ENCODE peak calls at places on chromosomes 16 and 17, in six cellular contexts. One of them, this sample, is unnamed.

GRCh38 chr16:1500465-1501150 is 7.4 kb downstream of the TELO2 start:
- DNase-seq in A549: no peak
- DNase-seq in K562: no peak
- DNase-seq in NB4: no peak
- DNase-seq in endothelial cell of umbilical vein: no peak
- DNase-seq in GM12878: no peak
- DNase-seq in this sample: no peak

GRCh38 chr16:1093284-1094123 is 2.5 kb downstream of the C1QTNF8 start:
- DNase-seq in A549: peak; percentile 78
- DNase-seq in K562: peak; percentile 42
- DNase-seq in NB4: no peak
- DNase-seq in endothelial cell of umbilical vein: no peak
- DNase-seq in GM12878: no peak
- DNase-seq in this sample: peak; percentile 43

GRCh38 chr16:13727943-13728342 is 192.0 kb upstream of the ERCC4 start:
- DNase-seq in A549: no peak
- DNase-seq in K562: no peak
- DNase-seq in NB4: no peak
- DNase-seq in endothelial cell of umbilical vein: no peak
- DNase-seq in GM12878: no peak
- DNase-seq in this sample: no peak

GRCh38 chr17:79874329-79874981 is 35.2 kb upstream of the CBX4 start:
- DNase-seq in A549: peak; percentile 72
- DNase-seq in K562: peak; percentile 64
- DNase-seq in NB4: peak; percentile 53
- DNase-seq in endothelial cell of umbilical vein: peak; percentile 46
- DNase-seq in GM12878: no peak
- DNase-seq in this sample: peak; percentile 48

GRCh38 chr17:75785770-75786538 is 1.3 kb downstream of the UNK start:
- DNase-seq in A549: no peak
- DNase-seq in K562: no peak
- DNase-seq in NB4: peak; percentile 69
- DNase-seq in endothelial cell of umbilical vein: peak; percentile 32
- DNase-seq in GM12878: no peak
- DNase-seq in this sample: no peak

GRCh38 chr16:49489686-49490320 is 116.2 kb downstream of the C16orf78 start:
- DNase-seq in A549: no peak
- DNase-seq in K562: no peak
- DNase-seq in NB4: no peak
- DNase-seq in endothelial cell of umbilical vein: no peak
- DNase-seq in GM12878: no peak
- DNase-seq in this sample: no peak

GRCh38 chr17:6452471-6453266 is 8.4 kb downstream of the PIMREG start:
- DNase-seq in A549: no peak
- DNase-seq in K562: no peak
- DNase-seq in NB4: no peak
- DNase-seq in endothelial cell of umbilical vein: no peak
- DNase-seq in GM12878: no peak
- DNase-seq in this sample: no peak

GRCh38 chr17:28501421-28502284 is 4.5 kb upstream of the FOXN1 start:
- DNase-seq in A549: no peak
- DNase-seq in K562: no peak
- DNase-seq in NB4: no peak
- DNase-seq in endothelial cell of umbilical vein: no peak
- DNase-seq in GM12878: no peak
- DNase-seq in this sample: no peak

GRCh38 chr17:50310455-50311111 is 35.3 kb upstream of the XYLT2 start:
- DNase-seq in A549: no peak
- DNase-seq in K562: no peak
- DNase-seq in NB4: no peak
- DNase-seq in endothelial cell of umbilical vein: no peak
- DNase-seq in GM12878: no peak
- DNase-seq in this sample: peak; percentile 83

GRCh38 chr16:2478273-2478672 is 3.3 kb downstream of the TBC1D24 start:
- DNase-seq in A549: no peak
- DNase-seq in K562: no peak
- DNase-seq in NB4: no peak
- DNase-seq in endothelial cell of umbilical vein: no peak
- DNase-seq in GM12878: no peak
- DNase-seq in this sample: no peak

GRCh38 chr17:9647014-9647413 is 1.7 kb downstream of the USP43 start:
- DNase-seq in A549: no peak
- DNase-seq in K562: no peak
- DNase-seq in NB4: no peak
- DNase-seq in endothelial cell of umbilical vein: no peak
- DNase-seq in GM12878: no peak
- DNase-seq in this sample: no peak

GRCh38 chr16:54459509-54460235 is 173.1 kb upstream of the IRX3 start:
- DNase-seq in A549: no peak
- DNase-seq in K562: no peak
- DNase-seq in NB4: no peak
- DNase-seq in endothelial cell of umbilical vein: no peak
- DNase-seq in GM12878: no peak
- DNase-seq in this sample: no peak

GRCh38 chr17:57993471-57994365 is 5.7 kb upstream of the VEZF1 start:
- DNase-seq in A549: no peak
- DNase-seq in K562: no peak
- DNase-seq in NB4: peak; percentile 68
- DNase-seq in endothelial cell of umbilical vein: peak; percentile 82
- DNase-seq in GM12878: no peak
- DNase-seq in this sample: peak; percentile 77

GRCh38 chr16:69513180-69513966 is 52.4 kb upstream of the NFAT5 start:
- DNase-seq in A549: no peak
- DNase-seq in K562: no peak
- DNase-seq in NB4: no peak
- DNase-seq in endothelial cell of umbilical vein: no peak
- DNase-seq in GM12878: no peak
- DNase-seq in this sample: no peak

GRCh38 chr17:15123593-15124590 is 141.2 kb downstream of the PMP22 start:
- DNase-seq in A549: no peak
- DNase-seq in K562: no peak
- DNase-seq in NB4: no peak
- DNase-seq in endothelial cell of umbilical vein: no peak
- DNase-seq in GM12878: no peak
- DNase-seq in this sample: no peak

GRCh38 chr16:35792516-35793285 is 2333.3 kb downstream of the TP53TG3F start:
- DNase-seq in A549: no peak
- DNase-seq in K562: no peak
- DNase-seq in NB4: no peak
- DNase-seq in endothelial cell of umbilical vein: no peak
- DNase-seq in GM12878: no peak
- DNase-seq in this sample: no peak

GRCh38 chr16:47143677-47144558 is at the start of gene NETO2:
- DNase-seq in A549: peak; percentile 69
- DNase-seq in K562: peak; percentile 83
- DNase-seq in NB4: peak; percentile 79
- DNase-seq in endothelial cell of umbilical vein: peak; percentile 61
- DNase-seq in GM12878: no peak
- DNase-seq in this sample: peak; percentile 52

GRCh38 chr17:2151634-2152033 is 96.7 kb downstream of the HIC1 start:
- DNase-seq in A549: no peak
- DNase-seq in K562: no peak
- DNase-seq in NB4: no peak
- DNase-seq in endothelial cell of umbilical vein: no peak
- DNase-seq in GM12878: no peak
- DNase-seq in this sample: no peak

GRCh38 chr16:10964039-10964890 is 19.9 kb downstream of the CLEC16A start:
- DNase-seq in A549: peak; percentile 70
- DNase-seq in K562: peak; percentile 78
- DNase-seq in NB4: peak; percentile 83
- DNase-seq in endothelial cell of umbilical vein: peak; percentile 71
- DNase-seq in GM12878: no peak
- DNase-seq in this sample: peak; percentile 74

GRCh38 chr16:62208934-62209333 is 172.7 kb upstream of the CDH8 start:
- DNase-seq in A549: no peak
- DNase-seq in K562: no peak
- DNase-seq in NB4: no peak
- DNase-seq in endothelial cell of umbilical vein: no peak
- DNase-seq in GM12878: no peak
- DNase-seq in this sample: no peak

GRCh38 chr17:67492824-67493490 is 115.9 kb downstream of the PITPNC1 start:
- DNase-seq in A549: no peak
- DNase-seq in K562: no peak
- DNase-seq in NB4: no peak
- DNase-seq in endothelial cell of umbilical vein: no peak
- DNase-seq in GM12878: no peak
- DNase-seq in this sample: no peak

GRCh38 chr16:87555647-87556046 is 46.7 kb upstream of the JPH3 start:
- DNase-seq in A549: no peak
- DNase-seq in K562: no peak
- DNase-seq in NB4: no peak
- DNase-seq in endothelial cell of umbilical vein: no peak
- DNase-seq in GM12878: no peak
- DNase-seq in this sample: no peak

GRCh38 chr17:50423553-50424159 is 2.4 kb upstream of the ACSF2 start:
- DNase-seq in A549: peak; percentile 50
- DNase-seq in K562: peak; percentile 68
- DNase-seq in NB4: peak; percentile 56
- DNase-seq in endothelial cell of umbilical vein: peak; percentile 83
- DNase-seq in GM12878: no peak
- DNase-seq in this sample: peak; percentile 92

GRCh38 chr16:12786077-12786476 is 17.6 kb downstream of the CPPED1 start:
- DNase-seq in A549: no peak
- DNase-seq in K562: no peak
- DNase-seq in NB4: no peak
- DNase-seq in endothelial cell of umbilical vein: no peak
- DNase-seq in GM12878: no peak
- DNase-seq in this sample: no peak

GRCh38 chr16:74660383-74660782 is 6.3 kb downstream of the RFWD3 start:
- DNase-seq in A549: no peak
- DNase-seq in K562: no peak
- DNase-seq in NB4: no peak
- DNase-seq in endothelial cell of umbilical vein: no peak
- DNase-seq in GM12878: no peak
- DNase-seq in this sample: no peak

GRCh38 chr17:80225230-80225629 is 5.0 kb downstream of the SLC26A11 start:
- DNase-seq in A549: no peak
- DNase-seq in K562: no peak
- DNase-seq in NB4: no peak
- DNase-seq in endothelial cell of umbilical vein: no peak
- DNase-seq in GM12878: no peak
- DNase-seq in this sample: no peak

GRCh38 chr16:4495766-4496165 is 19.6 kb downstream of the HMOX2 start:
- DNase-seq in A549: no peak
- DNase-seq in K562: no peak
- DNase-seq in NB4: no peak
- DNase-seq in endothelial cell of umbilical vein: no peak
- DNase-seq in GM12878: no peak
- DNase-seq in this sample: no peak

GRCh38 chr17:48612854-48613691 is 2.0 kb downstream of the HOXB8 start:
- DNase-seq in A549: peak; percentile 79
- DNase-seq in K562: no peak
- DNase-seq in NB4: peak; percentile 56
- DNase-seq in endothelial cell of umbilical vein: peak; percentile 67
- DNase-seq in GM12878: no peak
- DNase-seq in this sample: peak; percentile 15
- TF ChIP-seq MYC in A549: no peak
- TF ChIP-seq MYC in K562: no peak
- TF ChIP-seq MYC in NB4: no peak
- TF ChIP-seq MYC in endothelial cell of umbilical vein: no peak
- TF ChIP-seq MYC in GM12878: no peak
- TF ChIP-seq MYC in this sample: no peak

GRCh38 chr17:78591263-78591671 is 14.1 kb upstream of the DNAH17 start:
- DNase-seq in A549: no peak
- DNase-seq in K562: no peak
- DNase-seq in NB4: no peak
- DNase-seq in endothelial cell of umbilical vein: no peak
- DNase-seq in GM12878: no peak
- DNase-seq in this sample: no peak

GRCh38 chr17:78589885-78590284 is 12.7 kb upstream of the DNAH17 start:
- DNase-seq in A549: peak; percentile 41
- DNase-seq in K562: no peak
- DNase-seq in NB4: no peak
- DNase-seq in endothelial cell of umbilical vein: no peak
- DNase-seq in GM12878: no peak
- DNase-seq in this sample: no peak

GRCh38 chr17:78589031-78589675 is 12.0 kb upstream of the DNAH17 start:
- DNase-seq in A549: no peak
- DNase-seq in K562: no peak
- DNase-seq in NB4: no peak
- DNase-seq in endothelial cell of umbilical vein: no peak
- DNase-seq in GM12878: no peak
- DNase-seq in this sample: peak; percentile 43

GRCh38 chr17:78585231-78585630 is 8.0 kb upstream of the DNAH17 start:
- DNase-seq in A549: no peak
- DNase-seq in K562: no peak
- DNase-seq in NB4: no peak
- DNase-seq in endothelial cell of umbilical vein: no peak
- DNase-seq in GM12878: no peak
- DNase-seq in this sample: peak; percentile 38

GRCh38 chr17:78588258-78589030 is 11.2 kb upstream of the DNAH17 start:
- DNase-seq in A549: no peak
- DNase-seq in K562: no peak
- DNase-seq in NB4: no peak
- DNase-seq in endothelial cell of umbilical vein: no peak
- DNase-seq in GM12878: no peak
- DNase-seq in this sample: peak; percentile 54
- TF ChIP-seq MYC in A549: no peak
- TF ChIP-seq MYC in K562: no peak
- TF ChIP-seq MYC in NB4: no peak
- TF ChIP-seq MYC in endothelial cell of umbilical vein: no peak
- TF ChIP-seq MYC in GM12878: no peak
- TF ChIP-seq MYC in this sample: peak; percentile 95

GRCh38 chr16:85490407-85490806 is 122.7 kb upstream of the GSE1 start:
- DNase-seq in A549: no peak
- DNase-seq in K562: no peak
- DNase-seq in NB4: no peak
- DNase-seq in endothelial cell of umbilical vein: no peak
- DNase-seq in GM12878: no peak
- DNase-seq in this sample: no peak
- TF ChIP-seq MYC in A549: no peak
- TF ChIP-seq MYC in K562: no peak
- TF ChIP-seq MYC in NB4: no peak
- TF ChIP-seq MYC in endothelial cell of umbilical vein: no peak
- TF ChIP-seq MYC in GM12878: no peak
- TF ChIP-seq MYC in this sample: no peak

DNA sequence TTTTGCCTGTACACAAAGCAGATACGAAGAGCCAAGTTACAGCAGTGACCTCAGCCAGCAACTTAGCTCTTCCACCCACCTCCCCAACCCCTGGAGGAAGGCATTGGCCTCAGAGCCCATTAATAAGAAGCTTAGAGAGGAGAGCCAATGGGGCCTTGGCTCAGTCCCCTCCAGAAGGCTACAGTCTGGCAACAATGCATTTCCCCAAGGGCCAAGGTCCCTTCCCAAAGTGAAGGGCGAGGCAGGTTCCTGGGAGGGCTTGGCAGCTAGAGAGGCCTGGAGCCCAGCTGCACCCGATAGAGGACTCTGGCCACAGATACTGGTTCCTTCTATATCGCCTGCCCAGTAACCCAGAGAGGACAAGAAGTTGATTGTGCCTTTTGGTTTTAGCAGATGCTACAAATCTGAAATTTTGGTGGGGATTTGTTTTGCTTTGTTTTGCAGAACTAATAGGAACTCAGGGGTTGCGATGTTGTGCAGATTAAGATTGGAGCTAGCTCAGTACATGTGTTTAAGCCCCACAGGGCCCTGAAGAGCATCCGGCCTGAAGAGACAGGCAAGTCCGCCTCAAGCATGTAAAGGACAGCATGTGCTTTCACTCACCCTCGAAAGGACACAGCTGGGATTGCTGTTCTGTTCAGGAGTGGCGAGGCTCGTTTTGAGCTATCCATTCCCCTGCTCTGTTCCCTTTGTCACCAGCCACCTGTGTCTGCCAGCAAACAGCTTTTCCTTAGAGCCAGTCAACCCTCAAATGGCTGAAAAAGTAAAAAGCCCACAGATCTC is 12.0 kb upstream of the PNPO start:
- DNase-seq in A549: no peak
- DNase-seq in K562: no peak
- DNase-seq in NB4: no peak
- DNase-seq in endothelial cell of umbilical vein: no peak
- DNase-seq in GM12878: no peak
- DNase-seq in this sample: no peak
- TF ChIP-seq MYC in A549: no peak
- TF ChIP-seq MYC in K562: no peak
- TF ChIP-seq MYC in NB4: no peak
- TF ChIP-seq MYC in endothelial cell of umbilical vein: no peak
- TF ChIP-seq MYC in GM12878: no peak
- TF ChIP-seq MYC in this sample: no peak